ENCODE peak calls at places on chromosomes 16 and 17, in ten cellular contexts. B is stomach, W is kidney, I is gastrocnemius medialis, X is GM12878, N is mesendoderm, J is astrocyte, H is testis, L is sigmoid colon, S is GM23248. Z is an unnamed sample.
A peak's percentile ranks its signal among the peaks of the same experiment; 100 is the strongest.

GRCh38 chr16:57258226-57258909 is 13.3 kb downstream of the ARL2BP start:
- DNase-seq in B (peak; percentile 23), W (peak; percentile 68), I (no peak), X (no peak), N (no peak), J (no peak), H (peak; percentile 12), L (peak; percentile 58), S (no peak), Z (no peak)

GRCh38 chr16:20348365-20349185 is 3.9 kb downstream of the UMOD start:
- DNase-seq in B (peak; percentile 57), W (peak; percentile 86), I (no peak), X (no peak), N (peak; percentile 18), J (no peak), H (peak; percentile 27), L (no peak), S (no peak), Z (no peak)

GRCh38 chr16:68528686-68529379 is 10.3 kb upstream of the ZFP90 start:
- DNase-seq in B (peak; percentile 90), W (peak; percentile 92), I (peak; percentile 66), X (peak; percentile 39), N (peak; percentile 94), J (peak; percentile 34), H (peak; percentile 91), L (peak; percentile 92), S (peak; percentile 86), Z (peak; percentile 87)

GRCh38 chr17:33144837-33145236 is 148.3 kb downstream of the ASIC2 start:
- DNase-seq in B (no peak), W (no peak), I (no peak), X (no peak), N (no peak), J (no peak), H (no peak), L (no peak), S (no peak), Z (no peak)

GRCh38 chr17:33200587-33200986 is 92.5 kb downstream of the ASIC2 start:
- DNase-seq in B (no peak), W (no peak), I (no peak), X (no peak), N (peak; percentile 92), J (peak; percentile 33), H (no peak), L (no peak), S (peak; percentile 28), Z (peak; percentile 17)

GRCh38 chr17:64741038-64741641 is 79.0 kb upstream of the SMURF2 start:
- DNase-seq in B (peak; percentile 50), W (no peak), I (no peak), X (no peak), N (no peak), J (peak; percentile 80), H (no peak), L (no peak), S (peak; percentile 50), Z (no peak)

GRCh38 chr17:67139784-67140665 is 95.7 kb downstream of the CACNG1 start:
- DNase-seq in B (no peak), W (no peak), I (no peak), X (no peak), N (peak; percentile 67), J (peak; percentile 57), H (peak; percentile 36), L (no peak), S (peak; percentile 52), Z (no peak)

GRCh38 chr17:48814504-48814903 is 2.5 kb downstream of the TTLL6 start:
- DNase-seq in B (peak; percentile 61), W (no peak), I (peak; percentile 16), X (no peak), N (peak; percentile 74), J (peak; percentile 3), H (peak; percentile 61), L (no peak), S (peak; percentile 64), Z (peak; percentile 77)

GRCh38 chr16:72927199-72928088 is 120.5 kb downstream of the ZFHX3 start:
- DNase-seq in B (no peak), W (peak; percentile 68), I (no peak), X (no peak), N (no peak), J (peak; percentile 88), H (no peak), L (peak; percentile 65), S (peak; percentile 92), Z (no peak)

GRCh38 chr17:79732804-79733691 is 2.3 kb downstream of the ENPP7 start:
- DNase-seq in B (peak; percentile 49), W (no peak), I (no peak), X (peak; percentile 55), N (no peak), J (no peak), H (no peak), L (no peak), S (no peak), Z (no peak)

GRCh38 chr16:67110136-67110847 is 551 bp downstream of the PHAF1 start:
- DNase-seq in B (no peak), W (no peak), I (no peak), X (no peak), N (no peak), J (no peak), H (peak; percentile 31), L (no peak), S (no peak), Z (no peak)

GRCh38 chr16:81127051-81127450 is 30.9 kb upstream of the GCSH start:
- DNase-seq in B (no peak), W (no peak), I (no peak), X (no peak), N (peak; percentile 25), J (no peak), H (no peak), L (no peak), S (peak; percentile 83), Z (no peak)

GRCh38 chr16:68475071-68475470 is 26.8 kb upstream of the SMPD3 start:
- DNase-seq in B (no peak), W (no peak), I (no peak), X (no peak), N (no peak), J (no peak), H (no peak), L (no peak), S (no peak), Z (no peak)

GRCh38 chr17:15944720-15945492 is at the start of gene ADORA2B:
- DNase-seq in B (peak; percentile 60), W (peak; percentile 86), I (no peak), X (no peak), N (peak; percentile 82), J (peak; percentile 63), H (peak; percentile 54), L (peak; percentile 78), S (peak; percentile 85), Z (peak; percentile 80)

GRCh38 chr17:28874750-28875149 is 19.9 kb downstream of the ERAL1 start:
- DNase-seq in B (no peak), W (no peak), I (no peak), X (no peak), N (no peak), J (no peak), H (no peak), L (no peak), S (peak; percentile 16), Z (no peak)

DNA sequence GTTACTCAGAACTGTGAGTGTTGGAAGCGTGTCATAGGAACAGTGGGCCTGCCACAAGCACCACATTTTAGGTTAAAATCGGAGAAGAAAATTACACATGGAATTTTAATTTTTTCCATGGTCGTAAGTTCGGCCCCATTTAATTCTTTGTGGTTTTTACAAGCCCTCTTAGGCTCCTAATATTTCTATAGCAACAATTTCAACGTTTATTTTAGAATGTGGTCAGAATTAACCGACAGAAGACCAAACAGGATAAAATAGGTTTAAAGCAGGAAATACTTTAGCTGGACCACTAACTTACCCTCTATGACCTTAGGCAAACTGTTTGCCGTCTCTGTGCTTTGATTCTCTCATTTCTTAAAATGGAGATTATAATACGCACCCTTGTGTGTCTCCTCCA is 69.9 kb downstream of the FTO start:
- DNase-seq in B (no peak), W (no peak), I (no peak), X (no peak), N (no peak), J (no peak), H (no peak), L (no peak), S (peak; percentile 37), Z (no peak)
- H3K27ac ChIP-seq in B (no peak overlapping the region), W (peak overlapping the region; percentile 5), I (no peak overlapping the region), X (no peak overlapping the region), N (no peak overlapping the region), J (no peak overlapping the region), H (no peak overlapping the region), L (no peak overlapping the region), S (peak overlapping the region; percentile 42), Z (no peak overlapping the region)

GRCh38 chr17:82035488-82035887 is 2.0 kb downstream of the DCXR start:
- DNase-seq in B (no peak), W (no peak), I (no peak), X (no peak), N (no peak), J (no peak), H (no peak), L (no peak), S (no peak), Z (no peak)
- H3K27ac ChIP-seq in B (no peak overlapping the region), W (no peak overlapping the region), I (peak overlapping the region; percentile 99), X (no peak overlapping the region), N (no peak overlapping the region), J (no peak overlapping the region), H (no peak overlapping the region), L (no peak overlapping the region), S (no peak overlapping the region), Z (no peak overlapping the region)

DNA sequence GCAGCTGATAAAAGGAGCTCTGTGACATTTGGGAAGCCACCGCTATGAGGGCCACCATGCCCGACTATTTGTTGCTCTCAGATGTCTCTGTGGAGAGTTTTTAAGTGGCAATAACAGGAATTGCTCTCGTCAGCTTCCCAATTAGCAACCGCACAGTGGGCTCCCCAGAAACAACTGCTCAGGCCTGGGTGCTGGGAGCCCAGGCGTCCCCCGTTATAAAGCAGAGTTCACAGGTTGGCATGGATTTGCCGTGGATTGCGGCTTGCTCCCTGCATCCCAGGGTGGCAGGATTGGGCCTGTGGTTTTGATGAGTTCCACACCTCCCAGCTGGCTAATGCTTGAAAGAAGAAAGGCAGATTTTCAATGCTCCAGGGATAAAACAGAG is 289.9 kb downstream of the CPPED1 start:
- DNase-seq in B (no peak), W (no peak), I (no peak), X (no peak), N (no peak), J (no peak), H (no peak), L (no peak), S (no peak), Z (no peak)
- H3K27ac ChIP-seq in B (no peak overlapping the region), W (no peak overlapping the region), I (no peak overlapping the region), X (no peak overlapping the region), N (no peak overlapping the region), J (no peak overlapping the region), H (no peak overlapping the region), L (no peak overlapping the region), S (no peak overlapping the region), Z (no peak overlapping the region)

DNA sequence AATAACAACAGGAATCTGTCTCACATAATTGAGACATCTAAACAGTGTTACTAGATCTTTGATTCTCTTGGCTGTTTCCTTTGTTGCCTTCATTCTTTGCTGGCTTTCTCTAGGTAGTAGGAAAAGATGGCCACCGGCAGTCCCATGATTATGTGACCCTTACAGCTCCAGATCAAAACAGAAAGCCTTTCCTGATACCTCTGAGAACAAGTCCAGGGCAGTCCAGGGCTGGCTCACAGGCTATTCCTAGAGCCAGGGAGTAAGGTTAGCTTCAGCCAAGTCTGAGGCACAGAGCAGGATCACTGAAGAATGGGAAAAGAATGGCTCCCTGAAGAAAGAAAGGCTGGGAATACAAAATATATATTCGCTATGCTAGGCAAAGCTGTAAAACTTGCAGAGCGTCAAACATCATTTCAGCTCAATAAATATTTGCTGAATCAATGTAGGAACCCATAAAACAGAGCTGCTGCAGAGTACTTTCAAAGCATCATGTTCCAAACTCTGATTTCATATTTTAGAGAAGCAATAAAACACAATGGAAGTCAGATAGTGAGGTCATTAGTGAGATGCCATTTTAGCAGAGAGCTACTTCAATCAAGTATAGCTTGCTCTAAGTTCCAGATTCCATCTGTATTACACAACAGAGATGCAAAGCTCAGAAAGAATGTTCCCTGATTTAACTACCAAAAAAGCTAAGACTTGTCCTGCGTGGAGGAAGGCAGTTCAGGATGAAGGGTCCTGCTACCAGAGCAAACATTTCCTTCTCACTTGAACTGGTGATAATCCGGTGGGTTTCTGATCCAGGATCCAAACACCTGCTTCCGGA is 23.4 kb downstream of the ADAT1 start:
- DNase-seq in B (no peak), W (no peak), I (no peak), X (no peak), N (no peak), J (peak; percentile 18), H (no peak), L (no peak), S (peak; percentile 20), Z (no peak)
- H3K27ac ChIP-seq in B (no peak overlapping the region), W (no peak overlapping the region), I (no peak overlapping the region), X (no peak overlapping the region), N (no peak overlapping the region), J (no peak overlapping the region), H (no peak overlapping the region), L (peak overlapping the region; percentile 75), S (no peak overlapping the region), Z (no peak overlapping the region)